ENCODE peak calls at places on chromosomes 2 and 18, in seven cellular contexts. G is mesenchymal stem cell, F is neuronal stem cell, B is H1, N is mesendoderm, S is H9, Z is trophoblast cell. X is an unnamed sample.

GRCh38 chr2:74048147-74048546 is 63.4 kb downstream of the TET3 start:
- DNase-seq in F (no peak), N (no peak), B (no peak), Z (no peak), G (no peak), S (no peak), X (no peak)

GRCh38 chr2:120441744-120442471 is 96.0 kb downstream of the INHBB start:
- DNase-seq in B (no peak), F (peak), N (peak), G (no peak), S (peak), Z (no peak), X (peak)

GRCh38 chr2:224209927-224210326 is 170.8 kb upstream of the SERPINE2 start:
- DNase-seq in S (no peak), G (no peak), N (no peak), F (no peak), B (no peak), Z (no peak), X (no peak)

GRCh38 chr18:8337216-8337615 is 272.0 kb upstream of the RAB12 start:
- DNase-seq in F (no peak), N (peak), S (no peak), B (no peak), G (no peak), Z (peak), X (peak)

GRCh38 chr2:27133195-27133875 is 1.1 kb downstream of the PREB start:
- DNase-seq in B (no peak), F (no peak), G (no peak), N (no peak), Z (no peak), S (no peak), X (no peak)

GRCh38 chr18:62399781-62400308 is 74.7 kb downstream of the TNFRSF11A start:
- DNase-seq in G (peak), S (peak), N (peak), B (no peak), Z (no peak), F (no peak), X (no peak)

GRCh38 chr2:198928026-198928425 is 529.7 kb downstream of the SATB2 start:
- DNase-seq in Z (no peak), B (no peak), G (no peak), N (no peak), F (no peak), S (no peak), X (no peak)

GRCh38 chr2:219352448-219353023 is 20.0 kb upstream of the RESP18 start:
- DNase-seq in Z (peak), B (peak), N (peak), F (peak), G (peak), S (peak), X (peak)

GRCh38 chr2:24521162-24521857 is 30.3 kb downstream of the NCOA1 start:
- DNase-seq in G (no peak), S (no peak), N (no peak), F (no peak), B (no peak), Z (peak), X (no peak)

GRCh38 chr2:150476809-150477302 is 10.6 kb downstream of the RND3 start:
- DNase-seq in B (no peak), G (peak), Z (no peak), F (no peak), N (no peak), S (no peak), X (peak)

GRCh38 chr2:150474326-150475074 is 13.0 kb downstream of the RND3 start:
- DNase-seq in B (no peak), F (no peak), S (no peak), G (peak), N (no peak), Z (no peak), X (peak)

GRCh38 chr2:150475479-150476212 is 11.8 kb downstream of the RND3 start:
- DNase-seq in S (no peak), B (no peak), G (no peak), Z (no peak), N (no peak), F (no peak), X (peak)

GRCh38 chr2:150477347-150477746 is 10.1 kb downstream of the RND3 start:
- DNase-seq in N (peak), F (no peak), S (no peak), Z (no peak), G (peak), B (no peak), X (peak)

DNA sequence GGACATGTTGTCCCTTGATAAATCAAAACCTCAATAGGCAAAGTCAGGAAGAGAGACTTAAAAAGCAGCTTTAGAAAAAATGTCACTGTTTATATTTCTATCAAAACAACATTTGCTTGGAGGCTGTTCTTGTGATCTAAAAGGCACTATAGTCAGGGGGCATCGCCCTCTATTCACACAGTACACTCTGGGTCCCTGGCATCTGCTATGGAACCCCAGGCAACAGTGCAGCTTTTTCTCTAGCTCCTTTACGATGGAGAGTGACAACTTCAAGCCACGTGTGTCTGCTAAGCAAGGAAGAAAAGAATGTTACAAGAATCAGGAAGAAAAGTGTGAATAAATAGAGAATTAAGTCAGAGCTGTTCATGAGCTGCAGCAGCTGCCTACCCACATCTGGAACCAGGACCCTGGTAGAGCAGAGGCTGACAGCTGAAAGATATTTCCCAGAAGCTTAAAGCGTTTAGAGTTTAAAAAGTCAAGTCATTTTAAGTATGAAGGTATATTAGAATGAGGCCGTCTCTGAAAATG is 11.2 kb downstream of the RND3 start:
- DNase-seq in G (peak), S (no peak), B (no peak), Z (peak), F (no peak), N (no peak), X (peak)
- H2BK5ac ChIP-seq in G (no peak), S (no peak), B (no peak), Z (no peak), F (no peak), N (no peak), X (peak)

DNA sequence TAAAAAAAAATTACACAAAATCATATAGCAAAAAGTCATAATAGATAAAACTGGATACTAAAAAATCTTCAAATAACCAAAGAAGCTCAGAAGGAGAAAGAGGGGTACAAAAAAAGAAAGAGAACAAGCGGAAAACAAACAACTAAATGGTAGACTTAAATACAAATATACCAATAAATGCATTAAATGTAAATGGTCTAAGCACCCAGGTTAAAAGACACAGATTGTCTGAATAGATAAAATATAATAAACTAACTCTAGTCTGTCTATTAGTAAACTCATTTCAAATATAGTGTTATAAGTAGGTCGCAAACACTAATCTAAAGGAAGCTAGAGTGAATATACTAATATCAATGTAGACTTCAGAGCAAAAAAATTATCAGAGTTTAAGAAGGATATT is 357.4 kb downstream of the METTL4 start:
- DNase-seq in B (no peak), N (no peak), S (no peak), G (no peak), F (no peak), Z (no peak), X (no peak)
- H2BK5ac ChIP-seq in B (no peak), N (no peak), S (no peak), G (no peak), F (no peak), Z (no peak), X (no peak)

GRCh38 chr2:171595456-171595855 is 73.2 kb downstream of the CYBRD1 start:
- DNase-seq in B (no peak), Z (no peak), F (no peak), S (no peak), G (no peak), N (no peak), X (no peak)

GRCh38 chr2:171587567-171587966 is 65.3 kb downstream of the CYBRD1 start:
- DNase-seq in B (no peak), F (no peak), G (no peak), N (no peak), Z (no peak), S (no peak), X (no peak)

GRCh38 chr2:171595896-171596295 is 73.6 kb downstream of the CYBRD1 start:
- DNase-seq in Z (no peak), N (no peak), F (no peak), B (no peak), S (no peak), G (peak), X (peak)

GRCh38 chr2:171590116-171590515 is 67.8 kb downstream of the CYBRD1 start:
- DNase-seq in G (no peak), S (no peak), B (no peak), N (no peak), F (no peak), Z (no peak), X (no peak)

GRCh38 chr2:171592026-171592555 is 69.8 kb downstream of the CYBRD1 start:
- DNase-seq in N (no peak), G (no peak), S (no peak), B (no peak), Z (no peak), F (no peak), X (no peak)
- H2BK5ac ChIP-seq in N (no peak), G (no peak), S (no peak), B (no peak), Z (no peak), F (no peak), X (no peak)

GRCh38 chr2:239978381-239978780 is 46.8 kb downstream of the NDUFA10 start:
- DNase-seq in Z (peak), B (no peak), S (no peak), F (no peak), G (peak), N (peak), X (peak)

GRCh38 chr2:239983004-239983778 is 42.0 kb downstream of the NDUFA10 start:
- DNase-seq in G (no peak), F (no peak), B (no peak), S (no peak), Z (no peak), N (no peak), X (no peak)

GRCh38 chr2:239977111-239977510 is 48.0 kb downstream of the NDUFA10 start:
- DNase-seq in F (no peak), Z (no peak), G (no peak), S (no peak), B (no peak), N (no peak), X (no peak)

GRCh38 chr2:239975665-239976064 is 49.5 kb downstream of the NDUFA10 start:
- DNase-seq in N (no peak), Z (no peak), F (no peak), G (no peak), S (no peak), B (no peak), X (no peak)

DNA sequence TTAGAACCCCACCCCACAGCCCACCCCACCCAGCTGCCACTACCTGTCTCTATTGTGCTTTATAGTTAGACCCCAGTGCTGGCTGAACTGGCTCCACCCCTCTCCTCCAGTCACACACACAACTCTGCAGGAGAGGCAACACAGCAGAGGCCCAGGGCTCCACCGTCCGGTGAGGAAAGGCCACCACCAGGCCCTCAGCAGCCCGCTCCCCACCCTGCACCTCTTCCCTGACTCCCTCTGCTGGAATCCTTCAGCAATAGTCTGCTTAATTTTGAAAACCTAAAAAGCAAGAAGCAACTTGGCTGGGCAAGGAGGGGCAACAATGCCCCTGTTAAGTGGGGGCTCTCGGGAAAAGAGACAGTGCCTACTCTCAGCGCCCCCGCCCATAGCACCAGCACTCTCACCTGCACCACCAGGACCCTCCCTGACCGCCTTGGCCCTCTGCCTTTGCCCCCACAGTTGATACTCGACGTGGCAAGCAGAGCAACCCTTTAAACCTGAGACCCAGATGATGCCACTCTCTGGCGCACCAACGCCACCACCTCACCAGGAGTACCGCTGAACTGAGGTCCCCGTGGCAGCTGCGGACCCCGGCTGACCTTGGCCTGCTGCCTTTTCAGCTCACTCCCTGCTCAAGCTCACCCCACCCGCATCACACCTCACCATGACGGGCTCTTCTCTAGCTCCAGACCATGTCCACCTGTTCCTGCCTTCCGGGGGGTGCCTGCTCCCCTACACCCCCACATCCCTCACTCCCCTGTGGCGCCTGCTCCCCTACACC is 45.7 kb downstream of the NDUFA10 start:
- DNase-seq in N (peak), F (peak), B (peak), S (peak), Z (no peak), G (peak), X (no peak)
- H2BK5ac ChIP-seq in N (no peak), F (peak), B (no peak), S (no peak), Z (no peak), G (no peak), X (no peak)

GRCh38 chr2:84421791-84422190 is 37.3 kb downstream of the SUCLG1 start:
- DNase-seq in G (no peak), B (no peak), N (no peak), Z (no peak), F (no peak), S (no peak), X (no peak)
- H2BK5ac ChIP-seq in G (no peak), B (no peak), N (no peak), Z (no peak), F (no peak), S (no peak), X (no peak)

DNA sequence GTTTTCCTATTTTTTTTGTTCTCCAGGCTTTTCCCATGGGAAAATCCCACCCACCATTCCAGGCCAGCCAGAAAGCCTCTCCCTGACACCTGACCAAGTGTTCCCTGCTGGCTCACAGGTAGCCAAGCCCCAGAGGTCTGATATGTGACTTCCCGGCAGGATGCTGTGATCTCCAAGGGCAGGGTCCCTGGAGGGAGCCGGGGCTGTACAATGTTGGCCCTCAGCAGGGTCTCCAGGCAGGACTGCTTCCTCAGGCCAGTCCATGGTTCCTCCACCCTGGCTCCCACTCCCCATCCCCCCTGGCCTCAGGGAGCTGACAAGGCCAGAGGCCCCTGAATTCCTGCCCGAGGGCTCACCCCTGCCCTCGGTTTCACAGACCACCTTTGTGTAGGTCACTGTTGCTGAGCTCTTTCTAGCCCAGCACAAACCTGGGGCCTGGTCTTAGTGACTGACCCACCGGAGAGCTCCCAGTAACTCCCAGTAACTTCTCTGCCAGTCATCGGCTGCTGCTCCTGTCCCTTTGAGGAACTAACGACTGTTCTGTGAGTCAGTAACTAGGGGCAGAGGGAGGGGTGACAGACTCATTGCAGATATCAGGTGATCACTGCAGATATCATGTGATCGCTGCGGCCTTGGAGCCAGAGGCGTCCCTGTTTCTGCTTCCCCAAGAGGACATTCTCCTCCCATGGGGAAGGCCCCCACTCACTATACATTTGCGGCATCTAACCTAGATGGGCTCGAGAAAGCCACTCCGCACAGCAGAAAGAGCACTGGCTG is 38.7 kb downstream of the SDC1 start:
- DNase-seq in G (peak), F (no peak), N (peak), B (no peak), Z (peak), S (peak), X (peak)
- H2BK5ac ChIP-seq in G (peak), F (peak), N (no peak), B (no peak), Z (no peak), S (no peak), X (no peak)

GRCh38 chr2:214896287-214896686 is 86.8 kb upstream of the BARD1 start:
- DNase-seq in S (no peak), N (no peak), Z (no peak), B (no peak), G (no peak), F (no peak), X (no peak)

GRCh38 chr2:214895469-214895868 is 86.0 kb upstream of the BARD1 start:
- DNase-seq in N (no peak), F (no peak), G (no peak), Z (no peak), B (no peak), S (no peak), X (no peak)

GRCh38 chr2:214904176-214904575 is 94.7 kb upstream of the BARD1 start:
- DNase-seq in N (no peak), G (no peak), F (no peak), Z (no peak), B (no peak), S (no peak), X (no peak)

GRCh38 chr2:214902273-214902672 is 92.8 kb upstream of the BARD1 start:
- DNase-seq in Z (no peak), N (no peak), S (no peak), F (peak), G (no peak), B (no peak), X (no peak)

DNA sequence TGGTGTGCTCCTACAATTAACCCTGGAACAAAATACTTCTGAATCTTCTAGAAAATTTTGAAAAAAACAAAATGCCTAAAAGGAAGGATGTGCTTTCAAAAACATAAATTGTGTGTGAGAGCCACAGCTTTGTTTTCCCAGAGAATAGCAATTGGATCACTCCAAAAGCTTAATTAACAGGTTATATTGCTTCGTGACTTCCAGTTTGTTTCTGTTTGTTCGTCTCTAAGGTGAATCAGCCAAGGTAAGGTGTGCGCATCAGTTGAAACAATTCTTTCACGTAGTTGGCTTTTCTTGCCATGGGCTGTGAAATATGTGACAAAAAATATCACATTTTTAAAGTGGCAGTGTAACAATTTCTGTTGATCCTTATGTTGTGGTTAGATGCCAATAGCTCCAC is 90.3 kb upstream of the BARD1 start:
- DNase-seq in B (no peak), N (no peak), S (no peak), G (no peak), Z (peak), F (no peak), X (no peak)
- H2BK5ac ChIP-seq in B (no peak), N (no peak), S (no peak), G (no peak), Z (no peak), F (no peak), X (no peak)